ENCODE peak calls at places on chromosomes 6 and 20, in eight cellular contexts. R is GM12892, J is A549, C is NB4, Z is tibial nerve, H is lower leg skin, P is testis, N is adrenal gland. F is an unnamed sample.

GRCh38 chr6:40222354-40222753 is 288.1 kb upstream of the MOCS1 start:
- DNase-seq in R (no peak), J (no peak), C (no peak), Z (no peak), H (no peak), P (no peak), N (no peak), F (no peak)

GRCh38 chr6:40049128-40049527 is 114.9 kb upstream of the MOCS1 start:
- DNase-seq in R (no peak), J (no peak), C (peak), Z (no peak), H (no peak), P (no peak), N (no peak), F (no peak)

GRCh38 chr6:26363882-26364825 is 844 bp upstream of the BTN3A2 start:
- DNase-seq in R (no peak), J (no peak), C (peak), Z (no peak), H (no peak), P (peak), N (no peak), F (peak)

GRCh38 chr20:59828478-59829414 is 104.7 kb downstream of the SYCP2 start:
- DNase-seq in R (no peak), J (no peak), C (no peak), Z (no peak), H (peak), P (peak), N (no peak), F (no peak)

GRCh38 chr6:152296648-152297376 is 340.4 kb downstream of the SYNE1 start:
- DNase-seq in R (no peak), J (no peak), C (no peak), Z (no peak), H (no peak), P (no peak), N (no peak), F (no peak)

GRCh38 chr6:126339796-126340750 is at the start of gene CENPW:
- DNase-seq in R (peak), J (peak), C (peak), Z (peak), H (peak), P (peak), N (peak), F (peak)

GRCh38 chr20:42795399-42795798 is 394.3 kb downstream of the PTPRT start:
- DNase-seq in R (no peak), J (no peak), C (no peak), Z (no peak), H (no peak), P (no peak), N (no peak), F (no peak)

GRCh38 chr6:80214436-80215022 is 108.1 kb downstream of the BCKDHB start:
- DNase-seq in R (no peak), J (peak), C (peak), Z (no peak), H (no peak), P (peak), N (peak), F (peak)

GRCh38 chr20:45445805-45446562 is 23.6 kb upstream of the WFDC2 start:
- DNase-seq in R (no peak), J (peak), C (peak), Z (no peak), H (no peak), P (no peak), N (no peak), F (peak)

GRCh38 chr6:122712864-122713612 is 66.5 kb upstream of the FABP7 start:
- DNase-seq in R (no peak), J (no peak), C (peak), Z (no peak), H (no peak), P (no peak), N (no peak), F (no peak)

GRCh38 chr6:133886104-133886503 is 2.8 kb upstream of the TCF21 start:
- DNase-seq in R (no peak), J (no peak), C (no peak), Z (no peak), H (no peak), P (no peak), N (no peak), F (no peak)

GRCh38 chr20:57470212-57470522 is 54.8 kb downstream of the CTCFL start:
- DNase-seq in R (no peak), J (no peak), C (no peak), Z (no peak), H (no peak), P (no peak), N (no peak), F (no peak)

GRCh38 chr6:25882066-25882496 is 8.0 kb upstream of the SLC17A3 start:
- DNase-seq in R (no peak), J (peak), C (no peak), Z (no peak), H (no peak), P (peak), N (peak), F (peak)

GRCh38 chr6:135851442-135852271 is at the start of gene PDE7B:
- DNase-seq in R (no peak), J (peak), C (peak), Z (peak), H (peak), P (peak), N (peak), F (peak)

GRCh38 chr20:32205502-32206382 is 1.8 kb downstream of the PLAGL2 start:
- DNase-seq in R (no peak), J (no peak), C (peak), Z (no peak), H (no peak), P (no peak), N (no peak), F (peak)

GRCh38 chr20:13142143-13142542 is 78.9 kb upstream of the ISM1 start:
- DNase-seq in R (no peak), J (no peak), C (no peak), Z (no peak), H (no peak), P (no peak), N (no peak), F (no peak)

GRCh38 chr6:42970859-42971612 is 7.9 kb downstream of the PEX6 start:
- DNase-seq in R (no peak), J (no peak), C (peak), Z (no peak), H (no peak), P (no peak), N (no peak), F (peak)

GRCh38 chr20:62161347-62161746 is 17.8 kb downstream of the SS18L1 start:
- DNase-seq in R (no peak), J (no peak), C (no peak), Z (no peak), H (no peak), P (no peak), N (peak), F (no peak)

GRCh38 chr6:73558624-73559398 is 38.0 kb upstream of the EEF1A1 start:
- DNase-seq in R (no peak), J (no peak), C (no peak), Z (no peak), H (no peak), P (no peak), N (no peak), F (no peak)

GRCh38 chr6:2765896-2766766 is 938 bp downstream of the WRNIP1 start:
- DNase-seq in R (peak), J (peak), C (peak), Z (no peak), H (peak), P (peak), N (peak), F (peak)

GRCh38 chr6:2766767-2767314 is 1.6 kb downstream of the WRNIP1 start:
- DNase-seq in R (no peak), J (no peak), C (no peak), Z (no peak), H (no peak), P (no peak), N (no peak), F (peak)

GRCh38 chr6:2763876-2764540 is 1.2 kb upstream of the WRNIP1 start:
- DNase-seq in R (no peak), J (no peak), C (peak), Z (no peak), H (peak), P (peak), N (no peak), F (no peak)

GRCh38 chr6:2764610-2765165 is 505 bp upstream of the WRNIP1 start:
- DNase-seq in R (peak), J (peak), C (peak), Z (no peak), H (peak), P (peak), N (peak), F (peak)

DNA sequence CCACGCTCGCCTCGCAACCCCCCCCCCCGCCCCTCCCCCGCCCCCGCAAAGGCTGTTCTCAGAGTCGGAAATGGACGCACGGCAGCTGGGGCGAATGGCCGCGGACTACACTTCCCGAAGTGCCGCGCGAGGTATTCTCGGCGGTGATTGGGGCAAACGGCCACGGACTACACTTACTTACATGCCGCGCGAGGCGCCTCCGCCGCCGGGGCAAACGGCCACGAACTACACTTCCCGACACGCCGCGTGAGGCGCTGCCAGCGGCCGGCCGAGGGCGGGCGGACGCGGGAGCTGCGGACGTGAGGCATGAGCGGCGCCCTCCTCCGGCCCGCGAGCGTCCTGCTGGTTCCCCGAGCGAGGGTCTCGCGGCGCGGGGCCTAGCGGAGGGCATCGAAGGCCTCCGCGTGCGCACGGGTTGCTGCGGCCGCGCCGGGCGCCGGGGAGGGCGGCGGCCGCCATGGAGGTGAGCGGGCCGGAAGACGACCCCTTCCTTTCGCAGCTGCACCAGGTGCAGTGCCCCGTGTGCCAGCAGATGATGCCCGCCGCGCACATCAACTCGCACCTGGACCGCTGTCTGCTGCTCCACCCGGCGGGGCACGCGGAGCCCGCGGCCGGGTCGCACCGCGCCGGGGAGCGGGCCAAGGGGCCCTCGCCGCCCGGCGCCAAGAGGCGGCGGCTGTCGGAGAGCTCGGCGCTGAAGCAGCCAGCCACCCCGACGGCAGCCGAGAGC is at the start of gene WRNIP1:
- DNase-seq in R (peak), J (peak), C (peak), Z (peak), H (peak), P (peak), N (peak), F (peak)
- TF ChIP-seq POLR2A in R (peak), J (peak), C (peak), Z (peak), H (no peak), P (peak), N (peak), F (peak)

GRCh38 chr20:17570347-17571152 is 675 bp downstream of the DSTN start:
- DNase-seq in R (peak), J (no peak), C (peak), Z (peak), H (peak), P (peak), N (peak), F (peak)
- TF ChIP-seq POLR2A in R (no peak), J (no peak), C (no peak), Z (no peak), H (no peak), P (no peak), N (peak), F (no peak)

GRCh38 chr6:170279977-170280688 is 10.7 kb downstream of the DLL1 start:
- DNase-seq in R (no peak), J (peak), C (peak), Z (no peak), H (no peak), P (peak), N (peak), F (no peak)
- TF ChIP-seq POLR2A in R (peak), J (peak), C (peak), Z (no peak), H (no peak), P (no peak), N (no peak), F (no peak)

GRCh38 chr6:7589949-7590917 is at the start of gene SNRNP48:
- DNase-seq in R (peak), J (peak), C (peak), Z (peak), H (peak), P (peak), N (peak), F (peak)
- TF ChIP-seq POLR2A in R (peak), J (peak), C (peak), Z (peak), H (no peak), P (no peak), N (peak), F (peak)

GRCh38 chr20:35327074-35327976 is 35.1 kb upstream of the FAM83C start:
- DNase-seq in R (no peak), J (no peak), C (no peak), Z (no peak), H (no peak), P (no peak), N (peak), F (peak)

GRCh38 chr20:35326732-35327073 is 34.5 kb upstream of the FAM83C start:
- DNase-seq in R (no peak), J (no peak), C (no peak), Z (no peak), H (no peak), P (no peak), N (no peak), F (no peak)

GRCh38 chr20:35329435-35330139 is 37.4 kb upstream of the FAM83C start:
- DNase-seq in R (no peak), J (peak), C (peak), Z (no peak), H (no peak), P (no peak), N (peak), F (peak)

GRCh38 chr20:35328689-35329088 is 36.5 kb upstream of the FAM83C start:
- DNase-seq in R (no peak), J (no peak), C (no peak), Z (no peak), H (no peak), P (no peak), N (no peak), F (no peak)

DNA sequence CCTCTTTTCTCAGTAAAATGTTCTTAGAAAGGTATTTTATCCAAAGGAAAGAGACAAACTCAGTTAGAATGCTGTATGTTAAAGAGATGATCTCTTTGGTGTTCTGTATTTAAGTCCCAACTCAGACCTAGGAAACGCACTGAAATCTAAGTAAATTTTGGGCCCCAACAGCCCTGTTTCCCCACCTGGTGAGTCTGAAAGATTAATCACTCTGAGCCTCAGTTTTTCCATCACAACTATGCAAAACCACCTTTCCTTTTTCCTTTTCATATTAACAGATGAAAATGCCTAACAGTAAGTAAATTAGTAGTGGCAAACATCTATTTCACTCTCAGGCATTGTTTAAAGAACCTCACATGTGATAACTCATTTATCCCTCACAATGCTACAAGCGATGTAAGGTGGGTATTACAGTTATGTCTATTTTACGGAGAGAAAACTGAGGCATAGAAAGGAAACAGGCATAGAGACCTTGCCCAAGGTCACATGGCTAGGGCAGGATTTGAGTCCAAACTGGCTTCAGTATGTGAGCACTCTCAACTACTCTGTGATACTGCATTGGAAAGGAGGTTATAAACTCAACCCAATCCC is 36.0 kb upstream of the FAM83C start:
- DNase-seq in R (no peak), J (no peak), C (no peak), Z (no peak), H (no peak), P (no peak), N (no peak), F (no peak)
- TF ChIP-seq POLR2A in R (no peak), J (no peak), C (no peak), Z (no peak), H (no peak), P (no peak), N (no peak), F (no peak)